ENCODE peak calls at places on chromosomes 12 and 14, in eight cellular contexts. N, P, H, X, Y, A, R and F are unnamed samples. For H3K9me3, the result is how much of the 10 kb centered on the place peaks cover.

GRCh38 chr14:35231207-35231755 is 60.9 kb upstream of the PSMA6 start:
- DNase-seq in R (no peak), N (no peak), A (no peak), H (no peak), P (no peak), X (no peak), Y (no peak), F (no peak)

GRCh38 chr12:66550626-66551025 is 128.2 kb downstream of the GRIP1 start:
- DNase-seq in Y (no peak), P (no peak), X (no peak), R (no peak), N (no peak), H (no peak), A (no peak), F (no peak)

GRCh38 chr12:75611041-75611440 is 99.6 kb upstream of the KRR1 start:
- DNase-seq in H (no peak), A (no peak), Y (no peak), N (no peak), X (no peak), R (no peak), P (peak), F (no peak)

GRCh38 chr14:70889555-70889954 is 17.7 kb upstream of the PCNX1 start:
- DNase-seq in P (no peak), N (no peak), A (no peak), H (no peak), X (no peak), Y (no peak), R (no peak), F (no peak)

GRCh38 chr14:68245146-68246073 is 425.8 kb downstream of the RAD51B start:
- DNase-seq in H (peak), Y (no peak), X (peak), P (no peak), N (peak), R (no peak), A (no peak), F (peak)

GRCh38 chr12:95057431-95057830 is 16.0 kb downstream of the NR2C1 start:
- DNase-seq in R (no peak), A (no peak), X (peak), Y (no peak), P (no peak), N (no peak), H (no peak), F (no peak)

GRCh38 chr12:56431288-56431687 is 17.9 kb downstream of the TIMELESS start:
- DNase-seq in A (no peak), N (no peak), R (no peak), Y (no peak), H (no peak), X (no peak), P (no peak), F (no peak)

GRCh38 chr14:85533821-85534271 is 3.9 kb downstream of the FLRT2 start:
- DNase-seq in X (no peak), Y (no peak), R (no peak), A (no peak), H (peak), N (peak), P (no peak), F (peak)

GRCh38 chr14:99800781-99801180 is 7.6 kb downstream of the EML1 start:
- DNase-seq in R (no peak), X (no peak), Y (no peak), P (no peak), A (no peak), N (no peak), H (no peak), F (no peak)

GRCh38 chr14:31161274-31161673 is 46.3 kb downstream of the HECTD1 start:
- DNase-seq in X (peak), H (no peak), R (no peak), A (no peak), N (no peak), P (no peak), Y (no peak), F (no peak)

GRCh38 chr14:75969891-75970290 is 11.9 kb downstream of the TGFB3 start:
- DNase-seq in P (no peak), N (no peak), R (no peak), A (no peak), Y (no peak), H (no peak), X (peak), F (no peak)

GRCh38 chr14:30569216-30569902 is 10.4 kb downstream of the G2E3 start:
- DNase-seq in X (peak), R (no peak), N (no peak), A (no peak), Y (no peak), H (no peak), P (no peak), F (no peak)

GRCh38 chr14:35285168-35285990 is 6.8 kb upstream of the PSMA6 start:
- DNase-seq in X (no peak), P (no peak), R (no peak), Y (no peak), N (no peak), A (no peak), H (no peak), F (no peak)

GRCh38 chr14:94795372-94795771 is 25.5 kb upstream of the GSC start:
- DNase-seq in P (no peak), A (no peak), H (no peak), N (no peak), R (no peak), X (peak), Y (no peak), F (no peak)

GRCh38 chr12:76144253-76144564 is 59.7 kb upstream of the NAP1L1 start:
- DNase-seq in A (peak), Y (no peak), H (peak), X (peak), P (no peak), R (peak), N (no peak), F (no peak)

GRCh38 chr14:72443991-72444431 is 449.9 kb downstream of the DPF3 start:
- DNase-seq in N (no peak), R (peak), Y (no peak), X (peak), A (peak), P (no peak), H (no peak), F (no peak)

GRCh38 chr14:96053600-96054381 is 14.6 kb downstream of the C14orf132 start:
- DNase-seq in Y (no peak), A (peak), H (peak), P (no peak), R (no peak), X (peak), N (no peak), F (no peak)

GRCh38 chr14:73188501-73188903 is 48.8 kb upstream of the PAPLN start:
- DNase-seq in N (no peak), Y (no peak), R (no peak), P (no peak), X (peak), A (no peak), H (no peak), F (no peak)

GRCh38 chr12:12927211-12928079 is 24.5 kb downstream of the GPRC5D start:
- DNase-seq in X (peak), N (peak), Y (peak), P (peak), R (peak), H (no peak), A (peak), F (peak)
- H3K4me3 ChIP-seq in X (peak), N (peak), Y (no peak), P (peak), R (no peak), H (no peak), A (no peak), F (peak)

GRCh38 chr14:102514987-102515733 is 5.6 kb upstream of the ANKRD9 start:
- DNase-seq in N (peak), A (no peak), R (no peak), Y (no peak), X (no peak), P (no peak), H (no peak), F (peak)
- H3K9me3 ChIP-seq in N (under half), A (under half), R (under half), Y (under half), X (under half), P (under half), H (under half), F (under half)

DNA sequence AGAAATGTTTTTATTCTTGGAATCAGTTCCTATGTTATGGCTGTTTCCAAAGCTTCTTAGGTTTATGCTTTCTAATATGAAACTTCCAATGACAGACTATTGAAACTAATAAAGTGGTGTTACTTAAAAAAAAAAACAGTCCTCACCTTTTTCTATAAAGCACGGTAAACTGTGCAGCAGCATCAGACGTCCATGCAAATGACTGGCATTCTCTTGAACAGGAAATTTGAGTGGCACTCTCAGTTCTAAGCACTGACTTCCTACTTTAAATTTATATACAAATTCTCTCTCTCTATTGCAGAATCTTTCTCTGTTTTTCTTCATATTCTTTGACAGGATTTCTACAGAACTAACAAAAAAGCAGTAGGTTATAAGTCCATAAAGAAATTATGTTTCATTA is 2.8 kb upstream of the RAD51AP1 start:
- DNase-seq in X (no peak), P (no peak), A (no peak), N (no peak), R (no peak), H (no peak), Y (no peak), F (no peak)
- H3K4me3 ChIP-seq in X (no peak), P (no peak), A (no peak), N (no peak), R (no peak), H (no peak), Y (no peak), F (no peak)

GRCh38 chr12:106868982-106869381 is 86.7 kb upstream of the TMEM263 start:
- DNase-seq in X (no peak), H (no peak), Y (no peak), N (no peak), R (no peak), A (no peak), P (no peak), F (no peak)
- H3K9me3 ChIP-seq in X (under half), H (under half), Y (under half), N (under half), R (under half), A (under half), P (under half), F (under half)

DNA sequence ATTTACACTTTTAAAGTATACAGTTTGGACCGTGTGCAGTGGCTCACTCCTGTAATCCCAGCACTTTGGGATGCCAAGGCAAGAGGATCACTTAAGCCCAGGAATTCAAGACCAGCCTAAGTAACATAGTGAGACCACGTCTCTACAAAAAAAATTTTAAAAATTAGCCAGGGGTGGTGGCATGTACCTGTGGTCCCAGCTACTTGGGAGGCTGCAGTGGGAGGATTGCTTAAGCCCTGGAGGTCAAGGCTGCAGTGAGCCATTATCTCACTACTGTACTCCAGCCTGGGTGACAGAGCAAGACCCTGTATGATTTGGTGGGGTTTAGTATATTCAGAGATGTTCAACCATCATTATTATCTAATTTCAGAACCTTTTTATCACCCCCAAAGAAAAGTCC is 4.7 kb downstream of the EIF4B start:
- DNase-seq in A (no peak), X (no peak), N (no peak), R (no peak), H (no peak), P (no peak), Y (no peak), F (no peak)
- H3K4me3 ChIP-seq in A (no peak), X (no peak), N (no peak), R (no peak), H (no peak), P (no peak), Y (no peak), F (no peak)

DNA sequence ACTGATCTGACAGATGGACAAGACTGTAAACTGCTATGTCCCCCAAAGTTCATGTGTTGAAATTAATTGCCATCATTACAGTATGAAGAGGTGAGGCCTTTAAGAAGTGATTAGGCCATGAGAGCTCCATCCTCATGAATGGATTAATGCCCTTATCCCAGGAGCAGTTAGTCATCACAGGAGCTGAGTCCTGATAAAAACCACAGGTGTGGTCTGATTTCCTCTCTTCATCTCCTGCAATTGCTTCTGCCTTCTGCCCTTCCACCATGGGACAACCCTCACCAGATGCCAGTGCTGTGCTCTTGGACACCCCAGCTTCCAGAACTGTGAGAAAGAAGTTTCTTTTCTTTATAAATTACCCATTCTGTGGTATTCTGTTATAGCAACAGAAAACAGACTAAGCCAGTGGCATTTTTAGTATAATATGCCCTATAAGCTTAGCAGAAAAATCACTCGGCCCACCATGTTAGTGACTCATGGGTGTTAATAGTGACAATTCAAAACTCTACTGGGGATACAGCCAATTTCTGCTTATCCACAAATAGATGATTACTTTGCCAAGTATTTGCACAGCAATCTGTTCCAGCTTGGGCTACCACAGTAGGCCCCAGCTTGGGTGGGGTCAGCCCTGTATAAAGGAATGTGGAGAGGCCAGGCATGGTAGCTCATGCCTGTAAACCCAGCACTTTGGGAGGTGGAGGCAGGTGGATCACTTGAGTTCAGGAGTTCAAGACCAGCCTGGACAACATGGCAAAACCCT is 129.0 kb upstream of the BCL2L14 start:
- DNase-seq in A (no peak), X (peak), P (no peak), N (no peak), H (no peak), R (no peak), Y (no peak), F (no peak)
- H3K9me3 ChIP-seq in A (under half), X (under half), P (under half), N (under half), H (under half), R (under half), Y (under half), F (under half)

DNA sequence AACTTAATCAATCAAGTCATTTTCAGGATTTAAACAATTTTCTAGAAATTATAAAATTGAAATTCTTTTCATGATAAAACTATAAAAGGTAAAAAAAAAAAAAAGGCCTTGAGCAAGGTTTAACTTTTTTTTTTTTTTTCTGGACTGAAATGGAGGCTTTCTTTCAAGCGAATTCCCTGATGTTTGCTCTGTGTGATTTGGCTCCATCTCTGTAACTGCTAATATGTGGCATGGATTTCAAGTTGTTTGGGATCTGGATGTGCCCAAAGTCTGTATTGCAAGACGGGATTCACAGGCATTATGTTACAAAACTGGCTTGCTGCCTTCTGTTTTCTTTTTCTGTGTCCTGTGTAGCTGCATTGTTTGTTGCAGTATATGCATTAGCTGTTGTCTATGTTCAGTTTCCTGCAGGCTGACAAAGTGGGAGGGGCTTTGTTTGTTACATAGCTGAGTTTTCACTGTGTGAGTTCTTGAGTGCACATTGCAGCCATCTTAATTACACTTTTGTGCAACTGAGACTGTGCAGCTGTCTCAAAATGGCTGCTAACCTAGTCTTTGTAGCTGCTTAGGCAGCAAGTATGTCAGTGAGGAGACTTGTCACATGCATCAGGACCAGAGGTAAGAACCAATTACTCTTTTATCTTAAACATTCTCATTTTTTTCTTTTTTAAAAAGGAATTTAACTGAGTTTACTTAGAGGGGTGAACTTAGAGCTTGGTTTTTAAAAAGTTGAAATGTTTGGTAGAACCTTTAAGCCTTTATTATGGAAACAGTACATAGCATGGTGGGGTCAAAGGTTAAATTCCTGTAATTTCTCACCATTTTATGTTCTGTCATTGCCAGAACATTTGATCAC is 19.5 kb downstream of the ATF7IP start:
- DNase-seq in A (peak), N (no peak), X (peak), P (peak), H (peak), R (peak), Y (peak), F (peak)
- H3K4me3 ChIP-seq in A (no peak), N (peak), X (peak), P (peak), H (peak), R (peak), Y (peak), F (peak)

DNA sequence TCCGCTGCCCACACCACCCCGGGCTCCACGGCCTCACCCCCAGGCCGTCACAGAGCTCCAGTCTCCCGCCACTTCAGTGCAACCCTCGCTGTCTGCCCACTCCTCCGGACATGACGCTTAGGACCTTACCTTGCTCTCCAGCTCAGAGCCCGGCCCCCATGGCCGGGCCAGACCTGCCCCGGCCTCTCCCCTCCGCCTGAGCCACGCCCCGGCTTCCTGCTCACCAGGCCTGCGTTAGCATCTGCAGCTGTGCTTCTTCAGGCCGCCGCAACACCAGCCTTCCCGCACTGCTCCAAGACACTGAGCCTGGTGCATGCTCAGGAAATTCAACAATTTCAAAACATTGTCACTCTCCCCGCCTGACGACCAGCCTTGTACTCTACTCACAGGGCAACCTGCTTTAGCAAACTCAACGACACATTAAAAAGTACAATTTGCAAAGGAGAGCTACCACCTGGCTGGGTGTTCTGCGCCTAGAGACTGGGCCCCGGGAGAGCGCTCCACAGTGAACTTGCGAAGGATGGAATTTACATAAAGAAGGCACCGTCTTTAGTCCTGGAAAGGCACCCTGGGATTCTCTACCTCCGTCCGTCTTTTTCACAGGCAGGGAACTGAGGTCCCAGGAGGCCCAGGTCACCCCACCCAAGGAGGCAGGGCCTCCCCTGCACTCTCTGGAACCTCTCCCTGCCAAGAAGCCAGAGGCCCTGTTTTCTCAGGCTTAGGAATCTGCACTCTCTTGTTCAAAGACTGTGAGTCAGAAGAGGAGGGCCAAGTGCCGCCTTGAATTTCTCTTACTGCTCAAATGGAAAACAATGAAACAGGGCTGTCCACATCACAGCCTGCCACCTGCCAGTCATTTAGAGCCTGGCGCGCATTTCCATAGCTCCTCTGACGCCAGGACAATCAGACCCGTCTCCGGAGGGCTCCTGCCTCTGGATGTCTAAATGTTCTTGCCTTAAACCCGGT is 51.3 kb downstream of the STX2 start:
- DNase-seq in N (no peak), Y (no peak), H (no peak), R (no peak), P (no peak), A (no peak), X (peak), F (no peak)
- H3K9me3 ChIP-seq in N (under half), Y (under half), H (under half), R (under half), P (under half), A (under half), X (under half), F (under half)

GRCh38 chr12:46831335-46832083 is 5.7 kb upstream of the SLC38A4 start:
- DNase-seq in R (no peak), P (peak), H (peak), A (peak), Y (no peak), N (peak), X (peak), F (no peak)

GRCh38 chr12:46824709-46825108 is 1.1 kb downstream of the SLC38A4 start:
- DNase-seq in A (peak), X (no peak), P (no peak), N (no peak), H (no peak), Y (no peak), R (no peak), F (no peak)

GRCh38 chr12:46830731-46831334 is 5.0 kb upstream of the SLC38A4 start:
- DNase-seq in H (peak), X (peak), A (peak), N (no peak), P (peak), Y (no peak), R (no peak), F (no peak)

DNA sequence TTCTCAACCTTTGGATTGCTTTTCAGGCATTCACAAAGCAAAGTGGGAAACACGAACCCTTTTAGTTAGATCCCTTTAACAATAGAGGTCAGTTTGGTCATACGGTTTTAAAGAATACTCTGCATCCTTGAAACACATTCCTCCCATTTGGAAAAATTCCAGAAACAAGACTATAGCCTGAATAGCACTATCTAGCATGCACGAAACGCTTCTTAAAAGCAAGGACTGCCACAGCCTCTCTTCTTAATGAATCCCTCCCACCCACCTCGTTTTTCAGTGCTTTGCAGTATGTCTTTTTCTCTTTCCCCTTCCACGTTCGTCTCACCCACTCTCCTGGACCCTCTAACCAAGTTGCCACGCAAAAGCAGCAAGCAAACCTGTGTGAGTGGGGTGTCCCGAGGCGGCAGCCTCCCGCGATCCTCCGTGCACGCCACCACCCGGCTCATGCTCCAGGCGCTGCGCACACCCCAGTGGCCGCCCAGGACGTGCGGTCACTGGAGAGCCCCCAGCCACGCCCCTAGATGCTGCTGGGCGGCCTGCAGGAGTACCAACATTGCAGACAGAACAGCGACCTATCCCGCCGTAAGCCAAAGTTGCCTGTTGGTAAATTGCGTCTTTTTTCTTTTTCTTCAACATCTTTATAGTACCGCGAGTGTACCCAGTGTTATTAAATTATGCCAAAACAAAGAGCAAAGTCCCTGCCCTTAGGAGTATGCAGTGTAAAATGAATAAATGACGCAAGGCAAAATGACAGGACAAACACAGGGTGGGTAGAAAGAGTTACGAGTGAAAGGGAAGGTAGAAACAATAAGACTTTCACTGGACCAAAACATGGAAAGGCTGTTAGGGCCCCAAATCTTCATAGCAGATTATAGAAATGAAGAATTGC is at the start of gene SLC38A4:
- DNase-seq in X (peak), H (peak), N (peak), P (peak), R (no peak), Y (no peak), A (peak), F (no peak)
- H3K4me3 ChIP-seq in X (peak), H (peak), N (peak), P (peak), R (no peak), Y (no peak), A (no peak), F (peak)